ENCODE peak calls at places on chromosomes 11 and 22, in ten cellular contexts. G is Peyer's patch, H is IMR-90, E is esophagus squamous epithelium, N is H1, C is uterus, M is vagina, A is body of pancreas, F is tibial nerve, K is sigmoid colon. V is an unnamed sample.
A peak's percentile ranks its signal among the peaks of the same experiment; 100 is the strongest.

GRCh38 chr22:48068323-48068722 is 1305.9 kb downstream of the TBC1D22A start:
- DNase-seq in G (peak; percentile 23), H (no peak), E (no peak), N (no peak), C (no peak), M (no peak), A (no peak), F (no peak), K (peak; percentile 35), V (no peak)

GRCh38 chr11:93248602-93249001 is 50.8 kb upstream of the SLC36A4 start:
- DNase-seq in G (no peak), H (peak; percentile 26), E (no peak), N (no peak), C (no peak), M (no peak), A (no peak), F (no peak), K (no peak), V (no peak)

GRCh38 chr22:32987081-32987631 is 71.0 kb downstream of the SYN3 start:
- DNase-seq in G (no peak), H (no peak), E (no peak), N (peak; percentile 51), C (no peak), M (peak; percentile 82), A (no peak), F (no peak), K (no peak), V (no peak)

GRCh38 chr11:43504316-43504950 is 145.7 kb downstream of the TTC17 start:
- DNase-seq in G (no peak), H (peak; percentile 13), E (no peak), N (peak; percentile 47), C (no peak), M (peak; percentile 74), A (peak; percentile 23), F (no peak), K (no peak), V (no peak)

GRCh38 chr11:111454561-111455192 is 57.5 kb downstream of the BTG4 start:
- DNase-seq in G (no peak), H (peak; percentile 73), E (no peak), N (peak; percentile 88), C (no peak), M (peak; percentile 69), A (no peak), F (no peak), K (no peak), V (no peak)

GRCh38 chr11:126477526-126478275 is 122.2 kb downstream of the ST3GAL4 start:
- DNase-seq in G (no peak), H (no peak), E (no peak), N (no peak), C (no peak), M (no peak), A (no peak), F (no peak), K (no peak), V (no peak)

GRCh38 chr11:123757976-123758375 is 3.7 kb upstream of the OR6X1 start:
- DNase-seq in G (no peak), H (no peak), E (no peak), N (no peak), C (no peak), M (no peak), A (no peak), F (no peak), K (no peak), V (no peak)

GRCh38 chr11:116990811-116991210 is 107.4 kb downstream of the SIK3 start:
- DNase-seq in G (no peak), H (no peak), E (no peak), N (no peak), C (no peak), M (no peak), A (no peak), F (no peak), K (no peak), V (no peak)

GRCh38 chr22:49391436-49391835 is 436.2 kb downstream of the BRD1 start:
- DNase-seq in G (peak; percentile 37), H (no peak), E (no peak), N (no peak), C (no peak), M (no peak), A (no peak), F (no peak), K (peak; percentile 36), V (no peak)

GRCh38 chr11:60607483-60607882 is 91.9 kb upstream of the MS4A8 start:
- DNase-seq in G (no peak), H (no peak), E (no peak), N (no peak), C (no peak), M (no peak), A (no peak), F (no peak), K (no peak), V (no peak)

GRCh38 chr22:29156507-29156906 is 49.2 kb upstream of the EMID1 start:
- DNase-seq in G (no peak), H (peak; percentile 5), E (no peak), N (peak; percentile 68), C (no peak), M (peak; percentile 22), A (no peak), F (no peak), K (peak; percentile 46), V (no peak)

GRCh38 chr22:31271026-31271425 is 21.3 kb downstream of the PIK3IP1 start:
- DNase-seq in G (no peak), H (no peak), E (no peak), N (no peak), C (no peak), M (no peak), A (no peak), F (no peak), K (no peak), V (no peak)

GRCh38 chr22:19965771-19966709 is 24.4 kb upstream of the TXNRD2 start:
- DNase-seq in G (no peak), H (no peak), E (no peak), N (peak; percentile 76), C (no peak), M (no peak), A (no peak), F (no peak), K (no peak), V (no peak)

GRCh38 chr11:21654091-21654490 is 538.8 kb upstream of the ANO5 start:
- DNase-seq in G (no peak), H (no peak), E (no peak), N (no peak), C (no peak), M (no peak), A (no peak), F (no peak), K (no peak), V (no peak)

DNA sequence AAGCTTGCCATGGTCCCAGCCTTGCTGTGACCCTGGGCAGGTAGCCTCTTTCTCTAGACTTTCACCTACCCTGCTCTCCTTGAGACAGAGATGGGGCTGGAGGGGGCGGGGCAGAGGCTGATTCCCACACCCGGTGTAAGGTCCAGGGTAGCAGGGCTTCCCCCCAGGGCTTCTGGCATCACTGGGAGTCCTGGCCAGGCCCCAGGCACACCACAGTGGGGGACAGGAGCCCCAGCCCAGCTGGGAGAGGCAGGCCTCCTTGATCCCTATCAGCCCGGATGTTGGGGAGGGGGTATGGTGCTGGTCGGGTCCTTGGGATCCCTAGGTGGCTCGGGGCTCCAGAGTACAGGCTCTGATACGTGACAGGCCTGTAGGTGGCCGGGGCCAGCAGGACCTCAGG is 1.7 kb upstream of the NUDT8 start:
- DNase-seq in G (peak; percentile 79), H (no peak), E (no peak), N (no peak), C (no peak), M (no peak), A (no peak), F (no peak), K (no peak), V (no peak)
- H3K4me3 ChIP-seq in G (no peak overlapping the region), H (no peak overlapping the region), E (no peak overlapping the region), N (no peak overlapping the region), C (no peak overlapping the region), M (no peak overlapping the region), A (no peak overlapping the region), F (no peak overlapping the region), K (no peak overlapping the region), V (no peak overlapping the region)

DNA sequence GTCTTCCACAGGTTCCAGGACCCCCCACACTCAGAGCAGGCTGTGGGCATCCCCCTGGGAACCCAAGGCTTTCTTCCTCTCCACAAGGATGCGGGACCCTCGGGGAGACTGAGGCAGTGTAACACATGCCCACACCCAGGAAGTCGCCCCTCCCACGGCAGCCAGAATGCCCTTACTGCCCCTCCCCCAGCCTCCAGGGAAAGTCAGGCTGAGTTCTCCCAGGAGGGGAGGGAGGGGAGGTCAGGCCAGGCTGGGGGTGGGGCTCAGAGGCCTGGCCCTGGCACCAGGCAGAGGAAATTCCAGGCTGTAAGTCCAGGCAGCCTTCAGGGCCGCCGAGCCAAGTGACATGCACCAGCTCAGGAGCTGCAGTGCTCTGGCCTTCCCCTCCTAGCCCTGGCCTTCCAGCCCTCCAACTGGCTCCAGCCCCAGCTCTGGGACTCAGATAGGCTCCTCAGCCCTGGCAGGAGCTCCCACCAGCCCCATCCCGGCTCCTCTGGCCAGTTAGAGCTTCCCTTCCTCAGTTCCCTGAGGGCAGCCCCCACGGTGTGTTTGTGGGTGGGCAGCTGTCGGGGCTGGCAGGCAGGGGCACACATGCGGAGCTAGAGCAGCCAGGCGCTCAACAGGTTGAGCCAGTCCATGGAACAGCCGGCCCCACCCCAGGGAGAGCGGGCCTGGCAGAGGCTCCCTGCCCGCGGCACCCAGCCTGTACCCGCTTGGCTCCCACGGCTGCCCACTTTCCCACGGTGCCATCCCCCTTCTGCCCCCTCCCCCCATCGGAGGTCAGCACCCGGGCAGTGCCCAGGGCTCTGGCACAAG is 3.6 kb downstream of the BCL9L start:
- DNase-seq in G (peak; percentile 82), H (peak; percentile 56), E (no peak), N (peak; percentile 73), C (peak; percentile 78), M (peak; percentile 94), A (peak; percentile 95), F (no peak), K (peak; percentile 96), V (no peak)
- TF ChIP-seq POLR2A in G (peak; percentile 69), H (no peak), E (no peak), N (no peak), C (peak; percentile 55), M (no peak), A (peak; percentile 73), F (peak; percentile 41), K (peak; percentile 75), V (no peak)

GRCh38 chr22:27799334-27800249 is 2.0 kb downstream of the MN1 start:
- DNase-seq in G (no peak), H (no peak), E (no peak), N (no peak), C (peak; percentile 16), M (no peak), A (peak; percentile 41), F (no peak), K (no peak), V (no peak)
- H3K4me3 ChIP-seq in G (peak overlapping the region; percentile 75), H (peak overlapping the region; percentile 98), E (peak overlapping the region; percentile 86), N (peak overlapping the region; percentile 55), C (peak overlapping the region; percentile 46), M (peak overlapping the region; percentile 72), A (no peak overlapping the region), F (peak overlapping the region; percentile 77), K (peak overlapping the region; percentile 86), V (no peak overlapping the region)

DNA sequence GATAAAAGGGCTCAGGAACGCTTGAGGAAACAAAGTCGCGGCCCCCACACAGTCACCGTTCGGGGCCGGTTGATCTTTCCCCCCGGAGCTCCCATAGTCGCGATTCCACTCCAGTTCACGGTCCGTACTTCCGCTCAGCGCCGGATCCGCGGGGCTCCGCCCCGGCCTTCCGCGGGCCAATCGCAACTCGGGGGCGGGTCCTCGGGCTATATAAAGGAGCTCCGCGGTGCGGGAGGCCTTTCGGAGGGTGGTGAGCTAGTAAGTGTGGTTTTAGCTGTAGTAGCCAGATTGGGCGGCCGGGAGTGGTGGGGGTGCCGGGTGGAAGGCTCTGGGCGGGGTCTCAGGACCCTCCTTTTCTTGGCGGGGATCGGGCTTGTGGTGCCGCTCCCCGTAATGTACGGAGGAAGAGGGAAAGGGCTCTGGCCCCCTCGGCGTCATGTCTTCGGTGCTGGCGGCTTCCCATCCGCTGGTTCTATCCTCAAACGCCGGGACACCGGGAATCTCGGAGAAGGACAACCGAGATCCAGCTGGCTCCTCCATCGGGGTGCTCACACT is at the start of the genes C11orf98 and CSKMT:
- DNase-seq in G (peak; percentile 96), H (peak; percentile 91), E (peak; percentile 68), N (peak; percentile 99), C (peak; percentile 95), M (peak; percentile 97), A (peak; percentile 94), F (peak; percentile 94), K (peak; percentile 98), V (no peak)
- TF ChIP-seq POLR2A in G (peak; percentile 99), H (peak; percentile 100), E (no peak), N (peak; percentile 100), C (peak; percentile 96), M (peak; percentile 95), A (peak; percentile 96), F (peak; percentile 98), K (peak; percentile 99), V (peak; percentile 96)